ENCODE peak calls at places on chromosomes 1 and 21, in nine cellular contexts. A is BJ, O is PC-3, Y is fibroblast of villous mesenchyme, C is fibroblast of the aortic adventitia, K is SK-N-SH, W is Caco-2, L is fibroblast of lung, D is hepatocyte. Z is an unnamed sample.

GRCh38 chr1:185775505-185775904 is 41.3 kb downstream of the HMCN1 start:
- DNase-seq in A (no peak), O (peak), Y (no peak), C (peak), K (no peak), W (no peak), L (no peak), D (no peak), Z (peak)

GRCh38 chr1:218785928-218786327 is 387.8 kb upstream of the LYPLAL1 start:
- DNase-seq in A (peak), O (no peak), Y (peak), C (peak), K (no peak), W (no peak), L (peak), D (no peak), Z (peak)

GRCh38 chr1:38962560-38962959 is 20.9 kb upstream of the RHBDL2 start:
- DNase-seq in A (no peak), O (peak), Y (peak), C (peak), K (no peak), W (no peak), L (peak), D (no peak), Z (no peak)

GRCh38 chr1:151187205-151187604 is 2.8 kb downstream of the VPS72 start:
- DNase-seq in A (no peak), O (no peak), Y (no peak), C (no peak), K (no peak), W (no peak), L (no peak), D (no peak), Z (no peak)

GRCh38 chr1:165843304-165843703 is 15.9 kb downstream of the UCK2 start:
- DNase-seq in A (no peak), O (peak), Y (no peak), C (peak), K (no peak), W (no peak), L (peak), D (no peak), Z (peak)

GRCh38 chr1:56820755-56821461 is 1.7 kb upstream of the FYB2 start:
- DNase-seq in A (no peak), O (peak), Y (peak), C (peak), K (peak), W (peak), L (peak), D (peak), Z (peak)

GRCh38 chr1:34101151-34101550 is 63.9 kb downstream of the CSMD2 start:
- DNase-seq in A (peak), O (no peak), Y (peak), C (peak), K (no peak), W (no peak), L (peak), D (no peak), Z (peak)

GRCh38 chr1:5632814-5633213 is 359.4 kb downstream of the NPHP4 start:
- DNase-seq in A (no peak), O (no peak), Y (no peak), C (no peak), K (no peak), W (no peak), L (no peak), D (no peak), Z (no peak)

GRCh38 chr1:116002781-116003455 is 26.6 kb downstream of the SLC22A15 start:
- DNase-seq in A (no peak), O (no peak), Y (no peak), C (no peak), K (no peak), W (no peak), L (no peak), D (no peak), Z (no peak)

GRCh38 chr1:221184131-221184794 is 305.0 kb downstream of the HLX start:
- DNase-seq in A (no peak), O (peak), Y (peak), C (no peak), K (no peak), W (no peak), L (no peak), D (no peak), Z (no peak)

GRCh38 chr1:40774266-40774998 is 9.2 kb upstream of the KCNQ4 start:
- DNase-seq in A (no peak), O (peak), Y (peak), C (peak), K (peak), W (peak), L (peak), D (peak), Z (peak)

GRCh38 chr1:87274851-87275250 is 53.8 kb upstream of the LMO4 start:
- DNase-seq in A (no peak), O (no peak), Y (no peak), C (no peak), K (no peak), W (no peak), L (no peak), D (no peak), Z (no peak)

GRCh38 chr1:37999434-38000232 is 5.7 kb downstream of the FHL3 start:
- DNase-seq in A (no peak), O (peak), Y (peak), C (peak), K (peak), W (no peak), L (peak), D (peak), Z (peak)

GRCh38 chr1:240831191-240831631 is 219.3 kb upstream of the GREM2 start:
- DNase-seq in A (peak), O (peak), Y (peak), C (peak), K (no peak), W (peak), L (peak), D (no peak), Z (peak)

GRCh38 chr1:15001317-15001900 is 152.1 kb upstream of the TMEM51 start:
- DNase-seq in A (no peak), O (no peak), Y (no peak), C (no peak), K (no peak), W (no peak), L (no peak), D (no peak), Z (no peak)

GRCh38 chr21:42566524-42567180 is 53.0 kb downstream of the SLC37A1 start:
- DNase-seq in A (no peak), O (no peak), Y (no peak), C (no peak), K (no peak), W (no peak), L (no peak), D (no peak), Z (no peak)

GRCh38 chr1:25022361-25023189 is 92.5 kb upstream of the RUNX3 start:
- DNase-seq in A (peak), O (peak), Y (peak), C (peak), K (no peak), W (no peak), L (peak), D (peak), Z (peak)

GRCh38 chr1:111139234-111139955 is 498 bp downstream of the DRAM2 start:
- DNase-seq in A (peak), O (peak), Y (peak), C (peak), K (peak), W (peak), L (peak), D (peak), Z (peak)

GRCh38 chr1:101388904-101389546 is 152.2 kb downstream of the S1PR1 start:
- DNase-seq in A (no peak), O (no peak), Y (no peak), C (no peak), K (no peak), W (no peak), L (peak), D (peak), Z (peak)

GRCh38 chr21:32256873-32257620 is 21.8 kb downstream of the MIS18A start:
- DNase-seq in A (peak), O (peak), Y (peak), C (peak), K (peak), W (no peak), L (peak), D (peak), Z (peak)

GRCh38 chr21:34187935-34188334 is 114.6 kb downstream of the MRPS6 start:
- DNase-seq in A (peak), O (no peak), Y (peak), C (peak), K (no peak), W (no peak), L (peak), D (no peak), Z (peak)

GRCh38 chr1:185585770-185586169 is 148.4 kb upstream of the HMCN1 start:
- DNase-seq in A (no peak), O (peak), Y (no peak), C (no peak), K (no peak), W (peak), L (no peak), D (peak), Z (no peak)

GRCh38 chr1:162676087-162676486 is 43.8 kb downstream of the DDR2 start:
- DNase-seq in A (no peak), O (peak), Y (peak), C (peak), K (no peak), W (no peak), L (peak), D (peak), Z (peak)

DNA sequence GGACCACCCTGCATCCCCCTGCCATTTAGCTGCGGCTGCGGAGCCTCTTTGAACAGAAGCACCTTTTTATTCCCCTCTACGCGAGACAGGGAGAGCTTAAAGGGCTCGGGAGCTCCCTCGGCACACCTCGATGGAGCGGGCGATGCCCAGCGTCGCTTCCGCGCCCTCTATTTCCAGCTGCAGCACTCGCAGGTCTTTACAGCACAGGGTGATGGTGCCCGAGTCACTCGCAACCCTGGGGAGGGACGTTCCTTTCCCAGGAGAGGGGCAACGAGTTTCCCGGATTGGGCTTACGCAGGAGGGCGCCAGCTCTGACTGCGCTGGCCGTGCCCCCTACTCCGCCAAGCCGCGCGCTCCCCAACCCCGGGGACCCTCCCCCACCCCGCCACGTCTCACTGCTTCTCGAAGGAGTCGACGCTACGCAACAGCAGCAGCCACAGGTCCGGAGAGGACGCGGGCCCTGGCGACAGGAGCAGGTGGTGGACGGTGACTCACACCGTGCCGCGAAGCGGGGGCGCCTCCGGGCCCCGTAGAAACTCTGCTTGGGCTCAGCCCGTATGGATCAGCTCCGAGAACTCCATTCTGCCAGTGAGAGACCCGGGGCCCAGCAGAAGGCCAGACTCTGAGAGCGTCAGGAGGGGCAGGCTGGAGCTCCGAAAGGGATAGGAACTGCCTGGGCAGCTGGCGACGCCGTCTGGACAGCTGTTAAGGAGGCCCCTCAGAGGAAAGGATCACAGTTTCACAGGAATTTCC is 5.8 kb upstream of the FAM167B start:
- DNase-seq in A (no peak), O (peak), Y (peak), C (peak), K (peak), W (peak), L (peak), D (peak), Z (peak)
- TF ChIP-seq CTCF in A (peak), O (no peak), Y (no peak), C (peak), K (no peak), W (no peak), L (no peak), D (peak), Z (no peak)

GRCh38 chr1:245520611-245521010 is 365.8 kb downstream of the KIF26B start:
- DNase-seq in A (no peak), O (no peak), Y (no peak), C (no peak), K (no peak), W (no peak), L (no peak), D (no peak), Z (no peak)

GRCh38 chr1:245512980-245513578 is 358.3 kb downstream of the KIF26B start:
- DNase-seq in A (no peak), O (no peak), Y (peak), C (peak), K (peak), W (peak), L (peak), D (no peak), Z (peak)

GRCh38 chr1:245512181-245512888 is 357.6 kb downstream of the KIF26B start:
- DNase-seq in A (no peak), O (no peak), Y (peak), C (peak), K (peak), W (no peak), L (peak), D (no peak), Z (peak)

DNA sequence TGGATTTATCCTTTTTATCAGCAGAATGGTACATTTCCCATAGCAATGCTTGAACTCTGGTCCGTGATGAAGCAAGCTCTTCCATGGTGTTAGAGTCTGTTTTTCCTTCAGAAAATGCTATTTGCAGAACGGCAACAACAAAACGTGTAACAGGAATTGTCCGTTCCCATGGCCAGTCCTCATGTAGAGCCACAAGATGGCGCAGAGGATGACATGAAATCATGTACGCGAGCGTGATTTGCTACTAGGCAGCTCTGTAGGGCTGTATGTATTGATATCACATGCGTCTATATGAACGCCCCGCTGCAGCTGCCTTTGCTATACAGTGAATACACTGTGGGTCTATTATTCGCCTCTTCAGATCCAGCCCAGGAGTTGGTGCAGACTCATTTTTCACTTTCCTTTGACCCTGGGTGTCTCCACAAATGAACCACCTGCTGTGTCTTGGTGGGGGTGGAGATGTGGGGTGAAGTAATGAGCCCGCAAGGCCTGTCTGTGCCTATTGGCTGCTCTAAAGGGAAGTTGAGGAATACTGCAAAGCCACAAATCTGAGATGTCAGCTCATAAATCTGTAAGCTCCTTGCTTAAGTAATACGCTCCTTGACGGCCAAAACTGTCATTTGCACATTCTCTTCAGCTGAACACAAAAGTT is 361.5 kb downstream of the KIF26B start:
- DNase-seq in A (no peak), O (peak), Y (peak), C (no peak), K (no peak), W (no peak), L (peak), D (no peak), Z (peak)
- H3K4me3 ChIP-seq in A (no peak), O (no peak), Y (no peak), C (no peak), K (no peak), W (no peak), L (no peak), D (no peak), Z (no peak)

GRCh38 chr1:90613371-90613770 is 103.7 kb downstream of the BARHL2 start:
- DNase-seq in A (no peak), O (no peak), Y (no peak), C (no peak), K (no peak), W (no peak), L (no peak), D (no peak), Z (no peak)

GRCh38 chr1:90612033-90612432 is 105.1 kb downstream of the BARHL2 start:
- DNase-seq in A (no peak), O (no peak), Y (no peak), C (no peak), K (no peak), W (no peak), L (no peak), D (no peak), Z (no peak)

GRCh38 chr1:90616395-90616794 is 100.7 kb downstream of the BARHL2 start:
- DNase-seq in A (no peak), O (peak), Y (no peak), C (no peak), K (peak), W (peak), L (no peak), D (peak), Z (no peak)

GRCh38 chr1:90614872-90615271 is 102.2 kb downstream of the BARHL2 start:
- DNase-seq in A (no peak), O (peak), Y (no peak), C (no peak), K (peak), W (no peak), L (no peak), D (no peak), Z (no peak)
- TF ChIP-seq CTCF in A (peak), O (peak), Y (peak), C (peak), K (peak), W (peak), L (no peak), D (peak), Z (peak)

DNA sequence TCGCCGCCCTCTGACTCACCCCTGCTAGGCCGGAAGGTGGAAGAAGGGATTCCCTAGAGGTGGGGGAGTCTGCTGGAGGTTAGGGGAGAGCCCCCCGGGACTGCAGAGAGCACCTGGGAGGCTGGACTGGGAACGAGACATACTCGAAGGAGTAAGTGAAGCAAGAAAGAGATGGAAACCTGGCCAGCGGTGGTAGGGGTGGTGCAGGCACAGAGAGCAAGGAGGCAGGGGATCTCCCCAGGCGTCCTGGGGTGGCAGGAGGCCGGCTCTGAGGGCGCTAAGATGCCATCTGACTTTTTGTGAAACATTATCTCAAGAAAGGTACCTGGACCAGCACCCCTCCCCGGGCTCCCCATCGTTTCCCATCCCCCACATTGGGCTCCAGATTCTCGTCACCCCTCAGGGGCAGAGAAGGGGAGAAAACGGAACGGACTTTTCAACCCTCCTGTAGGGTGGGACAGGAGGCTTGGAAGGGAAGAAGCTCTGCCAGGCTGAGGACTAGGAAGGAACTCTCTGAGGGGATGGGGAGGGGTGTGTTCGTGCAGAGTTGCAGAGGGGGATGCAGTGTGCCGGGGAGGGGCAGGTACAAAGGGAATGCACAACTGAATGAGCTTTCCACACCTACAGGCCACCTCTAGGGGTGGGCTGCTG is 712 bp downstream of the CHRNB2 start:
- DNase-seq in A (no peak), O (no peak), Y (no peak), C (no peak), K (peak), W (no peak), L (no peak), D (no peak), Z (no peak)
- H3K4me3 ChIP-seq in A (no peak), O (no peak), Y (peak), C (peak), K (peak), W (peak), L (no peak), D (no peak), Z (no peak)

DNA sequence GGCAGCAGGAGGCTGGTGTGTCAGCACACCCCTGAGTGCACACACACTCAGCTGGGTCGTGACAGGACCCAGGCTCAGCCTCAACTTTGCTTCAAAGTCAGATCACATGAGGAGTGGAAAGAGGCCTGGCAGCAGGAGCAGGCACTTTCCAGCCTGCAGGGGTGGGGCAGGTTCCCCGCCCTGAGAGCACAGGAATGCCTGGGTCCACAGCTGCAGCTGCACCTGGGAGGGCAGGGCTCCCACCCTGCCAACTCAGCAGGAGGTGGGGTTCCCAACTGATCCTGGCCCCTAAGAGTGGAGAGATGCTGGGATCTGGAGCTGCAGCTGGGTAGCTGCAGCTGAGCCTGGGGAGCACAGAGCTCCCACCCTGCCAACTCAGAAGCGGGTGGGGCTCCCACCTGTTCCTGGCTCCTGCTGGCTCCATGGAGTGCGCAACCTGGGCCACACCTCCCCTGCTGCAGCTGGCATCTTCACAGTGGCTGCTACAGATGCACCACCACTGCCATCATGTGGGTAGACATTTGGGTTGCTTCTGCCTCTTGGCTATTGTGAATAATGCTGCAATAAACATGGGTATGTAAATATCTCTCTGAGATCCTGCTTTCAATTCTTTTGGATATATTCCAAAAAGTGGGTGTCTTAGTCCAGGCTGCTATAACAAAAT is 415.4 kb downstream of the TTLL7 start:
- DNase-seq in A (no peak), O (peak), Y (peak), C (peak), K (no peak), W (no peak), L (no peak), D (peak), Z (peak)
- TF ChIP-seq CTCF in A (peak), O (peak), Y (no peak), C (no peak), K (peak), W (no peak), L (no peak), D (peak), Z (no peak)

GRCh38 chr1:47229884-47230691 is 1.9 kb downstream of the TAL1 start:
- DNase-seq in A (no peak), O (no peak), Y (no peak), C (peak), K (no peak), W (no peak), L (no peak), D (no peak), Z (peak)
- H3K4me3 ChIP-seq in A (no peak), O (no peak), Y (no peak), C (no peak), K (no peak), W (no peak), L (no peak), D (no peak), Z (no peak)

GRCh38 chr1:232615401-232615800 is 14.5 kb downstream of the SIPA1L2 start:
- DNase-seq in A (no peak), O (no peak), Y (no peak), C (no peak), K (no peak), W (no peak), L (peak), D (no peak), Z (no peak)

GRCh38 chr1:232610187-232610901 is 19.6 kb downstream of the SIPA1L2 start:
- DNase-seq in A (no peak), O (no peak), Y (no peak), C (no peak), K (no peak), W (no peak), L (no peak), D (no peak), Z (no peak)

GRCh38 chr1:232613752-232614381 is 16.1 kb downstream of the SIPA1L2 start:
- DNase-seq in A (no peak), O (no peak), Y (peak), C (peak), K (no peak), W (peak), L (peak), D (peak), Z (peak)

GRCh38 chr1:232614811-232615210 is 15.1 kb downstream of the SIPA1L2 start:
- DNase-seq in A (no peak), O (no peak), Y (peak), C (no peak), K (no peak), W (no peak), L (peak), D (no peak), Z (no peak)

GRCh38 chr1:232611834-232612233 is 18.1 kb downstream of the SIPA1L2 start:
- DNase-seq in A (no peak), O (no peak), Y (no peak), C (no peak), K (no peak), W (no peak), L (no peak), D (no peak), Z (no peak)
- TF ChIP-seq CTCF in A (no peak), O (peak), Y (no peak), C (no peak), K (peak), W (no peak), L (no peak), D (no peak), Z (no peak)

GRCh38 chr1:59317343-59317742 is 20.4 kb downstream of the FGGY start:
- DNase-seq in A (no peak), O (no peak), Y (no peak), C (no peak), K (no peak), W (no peak), L (no peak), D (no peak), Z (no peak)
- H3K4me3 ChIP-seq in A (no peak), O (no peak), Y (no peak), C (no peak), K (no peak), W (no peak), L (peak), D (no peak), Z (no peak)

Z was measured in cardiac fibroblast.